ENCODE peak calls at places on chromosomes 7 and 10, in six cellular contexts. P is SW 1271; Y is stimulated activated CD4-positive, alpha-beta T cell treated with anti-CD3 and anti-CD28 coated beads, Interleukin-2, amount 100 ng/mL, for 24 hours; U is activated CD8-positive, alpha-beta memory T cell treated with anti-CD3 and anti-CD28 coated beads for 1 hour; K is ovary; L is upper lobe of right lung. G is an unnamed sample.

GRCh38 chr10:118903691-118904090 is 125.8 kb upstream of the NANOS1 start:
- DNase-seq in P (no peak), Y (no peak), U (no peak), K (no peak), L (no peak), G (no peak)

GRCh38 chr10:86954681-86955500 is 2.5 kb downstream of the MMRN2 start:
- DNase-seq in P (no peak), Y (no peak), U (no peak), K (peak; percentile 44), L (no peak), G (no peak)

GRCh38 chr7:102039706-102040105 is 222.3 kb downstream of the CUX1 start:
- DNase-seq in P (no peak), Y (no peak), U (no peak), K (no peak), L (peak; percentile 21), G (no peak)

GRCh38 chr7:138875794-138876193 is 77.8 kb upstream of the ATP6V0A4 start:
- DNase-seq in P (no peak), Y (peak; percentile 61), U (peak; percentile 43), K (no peak), L (no peak), G (peak; percentile 75)

GRCh38 chr10:62632071-62632809 is 172.3 kb upstream of the ADO start:
- DNase-seq in P (no peak), Y (peak; percentile 48), U (no peak), K (no peak), L (peak; percentile 75), G (peak; percentile 52)

GRCh38 chr7:12757443-12757842 is 70.0 kb downstream of the ARL4A start:
- DNase-seq in P (no peak), Y (no peak), U (no peak), K (no peak), L (no peak), G (no peak)

GRCh38 chr7:101547916-101548599 is 81.0 kb downstream of the MYL10 start:
- DNase-seq in P (no peak), Y (no peak), U (no peak), K (peak; percentile 13), L (peak; percentile 46), G (no peak)

GRCh38 chr7:22610258-22610657 is 110.3 kb upstream of the STEAP1B start:
- DNase-seq in P (no peak), Y (no peak), U (no peak), K (no peak), L (no peak), G (no peak)

GRCh38 chr7:77729574-77730348 is 33.5 kb downstream of the RSBN1L start:
- DNase-seq in P (no peak), Y (no peak), U (no peak), K (no peak), L (no peak), G (no peak)

GRCh38 chr10:52563361-52563760 is 209.2 kb downstream of the MBL2 start:
- DNase-seq in P (no peak), Y (no peak), U (no peak), K (no peak), L (no peak), G (no peak)

GRCh38 chr7:66143876-66144332 is 29.3 kb downstream of the CRCP start:
- DNase-seq in P (no peak), Y (no peak), U (no peak), K (no peak), L (no peak), G (no peak)

GRCh38 chr10:125709553-125710266 is 9.8 kb upstream of the EDRF1 start:
- DNase-seq in P (no peak), Y (no peak), U (no peak), K (no peak), L (no peak), G (no peak)

GRCh38 chr10:43120948-43121290 is 17.3 kb upstream of the CSGALNACT2 start:
- DNase-seq in P (no peak), Y (peak; percentile 46), U (peak; percentile 17), K (peak; percentile 21), L (peak; percentile 67), G (peak; percentile 72)

GRCh38 chr7:155172141-155172540 is 102.0 kb downstream of the HTR5A start:
- DNase-seq in P (no peak), Y (no peak), U (no peak), K (no peak), L (no peak), G (no peak)

GRCh38 chr7:123355576-123356195 is 155.9 kb upstream of the SLC13A1 start:
- DNase-seq in P (no peak), Y (no peak), U (no peak), K (no peak), L (no peak), G (no peak)

GRCh38 chr10:21285742-21286311 is 239.7 kb downstream of the SKIDA1 start:
- DNase-seq in P (no peak), Y (no peak), U (no peak), K (no peak), L (no peak), G (no peak)

GRCh38 chr7:158325530-158326381 is 261.9 kb downstream of the PTPRN2 start:
- DNase-seq in P (no peak), Y (no peak), U (no peak), K (no peak), L (no peak), G (no peak)